ENCODE peak calls at places on chromosome 1, in five cellular contexts. E, Q, X, S and A are unnamed samples.
A peak's percentile ranks its signal among the peaks of the same experiment; 100 is the strongest.

GRCh38 chr1:24713176-24713575 is 32.1 kb upstream of the CLIC4 start:
- DNase-seq in Q (no peak), E (no peak), X (no peak), S (no peak), A (no peak)

GRCh38 chr1:53626576-53626975 is 112.4 kb downstream of the GLIS1 start:
- DNase-seq in S (no peak), Q (no peak), E (no peak), X (no peak), A (no peak)

GRCh38 chr1:41783189-41783639 is 135.5 kb downstream of the HIVEP3 start:
- DNase-seq in Q (no peak), E (no peak), S (no peak), X (peak; percentile 87), A (peak; percentile 87)

GRCh38 chr1:149845416-149845815 is 54.0 kb upstream of the BOLA1 start:
- DNase-seq in X (no peak), Q (no peak), E (no peak), S (no peak), A (no peak)

GRCh38 chr1:33716976-33717688 is 146.7 kb upstream of the HMGB4 start:
- DNase-seq in S (no peak), E (no peak), X (no peak), Q (no peak), A (no peak)

GRCh38 chr1:70483342-70483741 is 72.3 kb downstream of the CTH start:
- DNase-seq in E (no peak), S (no peak), Q (no peak), X (no peak), A (no peak)

GRCh38 chr1:228405200-228405978 is 1.2 kb downstream of the TRIM11 start:
- DNase-seq in E (no peak), Q (no peak), S (no peak), X (no peak), A (no peak)

GRCh38 chr1:89200668-89201488 is 2.1 kb upstream of the GBP4 start:
- DNase-seq in Q (no peak), E (no peak), X (no peak), S (no peak), A (no peak)

GRCh38 chr1:10578070-10578469 is 103.3 kb downstream of the PEX14 start:
- DNase-seq in X (no peak), S (no peak), Q (no peak), E (no peak), A (no peak)

GRCh38 chr1:179178965-179179364 is 50.5 kb downstream of the ABL2 start:
- DNase-seq in E (no peak), X (peak; percentile 57), S (no peak), Q (no peak), A (no peak)

GRCh38 chr1:12715896-12716437 is at the start of gene AADACL3:
- DNase-seq in E (no peak), X (no peak), Q (no peak), S (no peak), A (no peak)

GRCh38 chr1:232378266-232379041 is 251.5 kb downstream of the SIPA1L2 start:
- DNase-seq in S (no peak), E (no peak), X (no peak), Q (no peak), A (no peak)

GRCh38 chr1:230317823-230318819 is 108.0 kb downstream of the PGBD5 start:
- DNase-seq in Q (no peak), E (no peak), X (no peak), S (no peak), A (no peak)

GRCh38 chr1:218317061-218317460 is 28.1 kb upstream of the TGFB2 start:
- DNase-seq in Q (no peak), E (no peak), X (no peak), S (no peak), A (no peak)

GRCh38 chr1:24641646-24642151 is 1.4 kb upstream of the SRRM1 start:
- DNase-seq in S (peak; percentile 18), X (no peak), E (peak; percentile 70), Q (peak; percentile 9), A (no peak)

GRCh38 chr1:4584471-4584870 is 69.9 kb upstream of the AJAP1 start:
- DNase-seq in E (no peak), X (no peak), Q (no peak), S (no peak), A (no peak)

GRCh38 chr1:203447147-203447546 is 28.5 kb upstream of the PRELP start:
- DNase-seq in E (no peak), X (no peak), S (no peak), Q (no peak), A (no peak)

GRCh38 chr1:203441811-203442210 is 33.8 kb upstream of the PRELP start:
- DNase-seq in Q (no peak), X (no peak), E (no peak), S (no peak), A (no peak)

GRCh38 chr1:203443296-203443695 is 32.3 kb upstream of the PRELP start:
- DNase-seq in E (no peak), Q (no peak), X (no peak), S (no peak), A (no peak)

GRCh38 chr1:203442821-203443220 is 32.8 kb upstream of the PRELP start:
- DNase-seq in X (no peak), S (no peak), Q (no peak), E (no peak), A (no peak)

DNA sequence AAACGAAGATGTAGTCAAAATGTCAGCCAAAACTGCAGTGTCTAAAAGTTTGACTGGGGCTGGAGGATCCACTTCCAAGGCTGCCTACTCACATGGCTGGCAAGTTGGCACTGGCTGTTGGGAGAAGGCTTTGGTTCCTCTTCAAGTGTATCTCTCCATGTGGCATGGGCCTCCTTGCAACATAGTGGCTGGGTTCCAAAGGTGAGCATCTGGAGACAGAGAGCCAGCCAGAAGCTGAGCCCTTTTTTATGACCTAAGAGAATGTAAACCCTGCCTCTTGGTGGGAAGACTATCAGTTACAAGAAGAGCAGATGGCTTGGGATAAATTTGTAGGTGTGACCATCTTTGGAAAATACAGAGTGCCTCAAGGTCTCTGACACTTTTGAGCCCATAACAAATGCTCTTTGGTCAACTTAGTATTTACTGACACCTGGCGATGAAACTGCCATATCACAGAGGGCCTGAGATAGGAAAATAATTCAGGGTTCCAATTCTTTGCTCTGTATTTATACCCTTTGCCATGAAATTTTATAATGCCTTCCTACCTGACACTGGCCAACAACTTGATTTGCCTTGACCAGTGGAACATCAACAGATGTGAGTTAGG is 31.4 kb upstream of the PRELP start:
- DNase-seq in S (no peak), X (no peak), E (no peak), Q (no peak), A (no peak)
- TF ChIP-seq CTCF in S (no peak), X (no peak), E (no peak), Q (no peak), A (no peak)

GRCh38 chr1:95309031-95309459 is 75.0 kb downstream of the RWDD3 start:
- DNase-seq in S (peak; percentile 20), X (peak; percentile 49), E (no peak), Q (peak; percentile 49), A (no peak)
- TF ChIP-seq CTCF in S (peak; percentile 14), X (peak; percentile 87), E (peak; percentile 27), Q (peak; percentile 67), A (peak; percentile 72)

GRCh38 chr1:202154148-202154765 is 6.1 kb downstream of the PTPN7 start:
- DNase-seq in Q (no peak), E (no peak), S (no peak), X (no peak), A (no peak)

GRCh38 chr1:202153284-202153683 is 7.1 kb downstream of the PTPN7 start:
- DNase-seq in X (no peak), Q (no peak), S (no peak), E (no peak), A (no peak)

GRCh38 chr1:202155478-202156021 is 4.9 kb downstream of the PTPN7 start:
- DNase-seq in S (no peak), X (peak; percentile 67), E (peak; percentile 83), Q (no peak), A (no peak)

GRCh38 chr1:202156590-202156989 is 3.8 kb downstream of the PTPN7 start:
- DNase-seq in X (no peak), E (no peak), Q (no peak), S (no peak), A (no peak)

DNA sequence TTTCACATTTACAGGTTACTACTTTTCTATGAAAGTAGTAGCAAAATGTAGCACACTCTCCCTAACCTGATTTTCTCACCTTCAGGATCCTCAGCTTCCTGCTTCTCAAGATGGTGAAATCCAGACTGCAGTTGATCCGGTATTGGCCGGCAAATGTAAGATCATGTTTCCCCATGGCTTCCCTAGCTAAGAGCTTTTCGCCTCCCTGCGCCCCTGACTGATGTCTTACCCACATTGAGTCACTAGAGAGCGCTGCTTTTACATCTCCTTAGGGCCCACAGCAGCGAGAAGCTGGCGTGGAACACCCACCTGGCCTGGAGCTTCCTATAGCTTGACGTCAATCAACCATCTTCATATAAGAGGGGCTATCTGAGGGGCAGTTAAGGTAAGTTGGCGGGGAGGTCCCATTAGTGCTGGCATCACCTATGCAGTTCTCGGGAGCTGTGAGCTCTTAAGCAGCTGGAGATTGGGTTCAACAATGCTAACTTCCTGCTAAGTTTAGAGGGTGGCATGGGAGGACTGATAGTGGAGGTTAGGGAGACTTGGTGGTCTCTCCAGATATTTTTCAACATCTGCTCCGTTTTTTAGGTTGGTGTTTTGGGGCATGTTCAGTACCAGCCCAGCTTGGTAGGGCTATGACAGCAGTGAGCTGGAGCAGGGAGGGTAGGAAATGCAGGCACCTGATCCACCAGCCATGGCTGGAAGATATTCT is 5.5 kb downstream of the PTPN7 start:
- DNase-seq in E (peak; percentile 76), X (peak; percentile 70), Q (peak; percentile 72), S (no peak), A (no peak)
- TF ChIP-seq CTCF in E (peak; percentile 43), X (peak; percentile 54), Q (peak; percentile 35), S (no peak), A (peak; percentile 78)

GRCh38 chr1:31062867-31063380 is 2.6 kb downstream of the PUM1 start:
- DNase-seq in X (no peak), S (no peak), Q (no peak), E (no peak), A (no peak)

GRCh38 chr1:31064115-31064514 is 1.4 kb downstream of the PUM1 start:
- DNase-seq in E (no peak), X (no peak), S (no peak), Q (no peak), A (no peak)

GRCh38 chr1:31064685-31065309 is 720 bp downstream of the PUM1 start:
- DNase-seq in X (no peak), S (peak; percentile 23), E (peak; percentile 46), Q (no peak), A (no peak)

GRCh38 chr1:31063636-31064035 is 1.9 kb downstream of the PUM1 start:
- DNase-seq in Q (no peak), X (no peak), E (no peak), S (no peak), A (no peak)

DNA sequence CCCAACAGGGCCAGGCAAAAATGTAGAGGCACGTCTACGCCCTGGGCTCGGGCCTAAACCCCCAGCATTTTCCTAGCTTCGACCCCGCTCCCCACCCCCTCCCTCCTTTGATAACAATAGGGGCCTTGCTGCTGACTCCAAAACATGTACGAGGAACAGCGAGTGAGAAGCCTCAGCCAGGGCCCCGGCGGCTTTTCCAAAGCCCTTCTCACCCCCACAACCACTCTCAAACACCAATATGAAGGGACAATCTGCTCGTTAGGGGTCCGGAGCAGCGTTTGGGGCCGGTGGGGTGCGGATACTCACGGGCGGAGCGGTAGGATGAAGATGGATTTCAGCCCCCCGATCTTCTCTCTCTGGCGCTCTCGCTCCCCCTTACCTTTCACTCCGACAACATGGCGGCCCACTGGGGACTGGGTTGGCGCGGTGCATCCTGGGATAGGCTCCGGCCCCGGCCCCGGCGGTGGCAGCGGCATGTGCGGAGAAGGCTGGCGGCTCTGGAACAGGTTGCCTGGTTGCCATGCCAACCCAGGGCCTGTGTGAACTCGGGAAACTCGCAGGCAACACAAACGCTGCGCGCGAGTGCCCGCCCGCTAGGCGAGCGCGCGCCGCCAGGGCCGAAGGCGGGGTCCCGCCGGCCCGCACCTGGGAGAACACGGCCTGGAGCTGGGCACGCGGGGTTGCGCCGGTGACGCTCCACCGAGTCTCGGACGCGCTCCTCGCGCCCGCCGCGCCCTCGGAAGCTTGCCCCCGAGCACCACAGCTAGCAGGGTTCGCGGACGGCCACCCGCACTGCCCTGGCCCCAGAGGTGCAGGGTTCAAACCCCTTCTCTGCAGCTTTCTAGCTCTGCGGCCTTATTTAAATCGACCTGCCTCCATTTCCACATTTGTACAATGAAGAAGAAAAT is at the start of gene PUM1:
- DNase-seq in Q (peak; percentile 100), E (peak; percentile 100), X (peak; percentile 89), S (peak; percentile 96), A (peak; percentile 81)
- TF ChIP-seq CTCF in Q (no peak), E (no peak), X (no peak), S (no peak), A (no peak)